ENCODE peak calls at places on chromosomes 5 and 9, in four cellular contexts. P is activated T-cell treated with anti-CD3 and anti-CD28 coated beads, Interleukin-2, amount 50 U/mL, for 72 hours; N is non-pigmented ciliary epithelial cell; Y is memory B cell. Q is an unnamed sample.

GRCh38 chr5:125277494-125278154 is 531.2 kb upstream of the ZNF608 start:
- DNase-seq in P (no peak), N (peak), Y (no peak), Q (no peak)

GRCh38 chr5:178288373-178289368 is 56.1 kb upstream of the PHYKPL start:
- DNase-seq in P (no peak), N (no peak), Y (no peak), Q (no peak)

GRCh38 chr5:6395621-6396020 is 17.3 kb upstream of the MED10 start:
- DNase-seq in P (no peak), N (no peak), Y (no peak), Q (no peak)

GRCh38 chr9:16192403-16193017 is 639.7 kb downstream of the CCDC171 start:
- DNase-seq in P (no peak), N (no peak), Y (no peak), Q (no peak)

GRCh38 chr5:28945859-28946258 is 1907.5 kb upstream of the CDH9 start:
- DNase-seq in P (no peak), N (no peak), Y (no peak), Q (no peak)

GRCh38 chr9:135439916-135440315 is 39.7 kb upstream of the PPP1R26 start:
- DNase-seq in P (no peak), N (no peak), Y (no peak), Q (no peak)

GRCh38 chr5:170941788-170942187 is 80.0 kb downstream of the RANBP17 start:
- DNase-seq in P (no peak), N (no peak), Y (no peak), Q (no peak)

GRCh38 chr5:115460476-115460875 is 84.1 kb downstream of the FEM1C start:
- DNase-seq in P (peak), N (peak), Y (no peak), Q (no peak)

GRCh38 chr5:180414176-180414575 is 61.0 kb upstream of the GFPT2 start:
- DNase-seq in P (no peak), N (no peak), Y (no peak), Q (no peak)

GRCh38 chr5:138180183-138180782 is 1.4 kb downstream of the KIF20A start:
- DNase-seq in P (no peak), N (peak), Y (no peak), Q (no peak)

GRCh38 chr9:86829496-86830046 is 117.7 kb downstream of the GAS1 start:
- DNase-seq in P (no peak), N (no peak), Y (no peak), Q (no peak)

GRCh38 chr5:109865636-109866035 is 175.9 kb downstream of the MAN2A1 start:
- DNase-seq in P (peak), N (peak), Y (no peak), Q (no peak)

GRCh38 chr5:25006734-25007133 is 362.0 kb upstream of the CDH10 start:
- DNase-seq in P (no peak), N (peak), Y (no peak), Q (no peak)

GRCh38 chr9:127979333-127980055 is 1.3 kb downstream of the EEIG1 start:
- DNase-seq in P (peak), N (no peak), Y (peak), Q (peak)

GRCh38 chr9:111975709-111976108 is 79.1 kb downstream of the UGCG start:
- DNase-seq in P (peak), N (no peak), Y (no peak), Q (peak)

GRCh38 chr9:16304301-16304700 is 566.2 kb downstream of the BNC2 start:
- DNase-seq in P (no peak), N (no peak), Y (no peak), Q (no peak)

GRCh38 chr5:15376803-15377202 is 123.2 kb upstream of the FBXL7 start:
- DNase-seq in P (no peak), N (no peak), Y (no peak), Q (no peak)

GRCh38 chr5:32233696-32234447 is 59.8 kb upstream of the GOLPH3 start:
- DNase-seq in P (no peak), N (no peak), Y (no peak), Q (no peak)

Q was measured in left colon.